ENCODE peak calls at places on chromosomes 11 and 22, in seven cellular contexts. J is astrocyte of the spinal cord, W is brain microvascular endothelial cell, Y is GM23338, V is Panc1, K is fibroblast of mammary gland, Q is body of pancreas. H is an unnamed sample.

GRCh38 chr11:19437760-19438159 is 197.0 kb upstream of the E2F8 start:
- DNase-seq in J (peak; percentile 82), W (peak; percentile 55), Y (no peak), V (no peak), K (peak; percentile 85), Q (no peak), H (no peak)

GRCh38 chr22:43351966-43352345 is 8.8 kb upstream of the SCUBE1 start:
- DNase-seq in J (no peak), W (no peak), Y (no peak), V (no peak), K (no peak), Q (no peak), H (no peak)

GRCh38 chr11:42524534-42525227 is 787.1 kb upstream of the API5 start:
- DNase-seq in J (peak; percentile 66), W (peak; percentile 66), Y (peak; percentile 82), V (peak; percentile 47), K (peak; percentile 51), Q (peak; percentile 49), H (peak; percentile 13)

GRCh38 chr11:10407055-10407454 is 48.0 kb upstream of the AMPD3 start:
- DNase-seq in J (no peak), W (peak; percentile 61), Y (no peak), V (peak; percentile 91), K (peak; percentile 81), Q (no peak), H (no peak)

GRCh38 chr11:124798991-124799383 is 1.2 kb downstream of the MSANTD2 start:
- DNase-seq in J (peak; percentile 62), W (peak; percentile 43), Y (peak; percentile 56), V (no peak), K (peak; percentile 76), Q (no peak), H (no peak)

GRCh38 chr11:74330065-74330858 is 18.8 kb upstream of the P4HA3 start:
- DNase-seq in J (peak; percentile 72), W (peak; percentile 42), Y (no peak), V (no peak), K (peak; percentile 74), Q (no peak), H (no peak)

GRCh38 chr11:125494601-125494986 is 1.5 kb downstream of the FEZ1 start:
- DNase-seq in J (peak; percentile 7), W (no peak), Y (no peak), V (no peak), K (no peak), Q (no peak), H (no peak)

GRCh38 chr11:134500621-134501020 is 88.6 kb upstream of the B3GAT1 start:
- DNase-seq in J (no peak), W (no peak), Y (no peak), V (no peak), K (no peak), Q (no peak), H (no peak)

GRCh38 chr11:14812776-14813175 is 79.3 kb downstream of the CYP2R1 start:
- DNase-seq in J (no peak), W (no peak), Y (peak; percentile 53), V (no peak), K (no peak), Q (no peak), H (no peak)

GRCh38 chr11:1832181-1832988 is 2.4 kb upstream of the SYT8 start:
- DNase-seq in J (peak; percentile 14), W (no peak), Y (peak; percentile 70), V (no peak), K (no peak), Q (peak; percentile 54), H (no peak)

GRCh38 chr22:23036684-23037428 is 33.5 kb upstream of the GNAZ start:
- DNase-seq in J (no peak), W (no peak), Y (no peak), V (no peak), K (peak; percentile 47), Q (no peak), H (no peak)

GRCh38 chr11:112132737-112133136 is 31.2 kb downstream of the IL18 start:
- DNase-seq in J (no peak), W (no peak), Y (peak; percentile 29), V (no peak), K (no peak), Q (no peak), H (no peak)

GRCh38 chr11:1959786-1960185 is 12.7 kb downstream of the MRPL23 start:
- DNase-seq in J (no peak), W (no peak), Y (no peak), V (no peak), K (no peak), Q (peak; percentile 6), H (no peak)

GRCh38 chr22:50261615-50262459 is at the start of gene MAPK12:
- DNase-seq in J (no peak), W (no peak), Y (peak; percentile 79), V (no peak), K (peak; percentile 9), Q (no peak), H (no peak)

GRCh38 chr11:106482920-106483761 is 405.7 kb downstream of the AASDHPPT start:
- DNase-seq in J (peak; percentile 85), W (peak; percentile 66), Y (no peak), V (peak; percentile 54), K (peak; percentile 84), Q (no peak), H (no peak)

GRCh38 chr11:117300301-117300700 is 9.2 kb downstream of the BACE1-AS start:
- DNase-seq in J (peak; percentile 60), W (no peak), Y (peak; percentile 63), V (no peak), K (peak; percentile 15), Q (peak; percentile 65), H (no peak)

GRCh38 chr11:57624864-57625263 is 24.8 kb downstream of the YPEL4 start:
- DNase-seq in J (no peak), W (no peak), Y (no peak), V (no peak), K (no peak), Q (no peak), H (no peak)

GRCh38 chr11:117458275-117459120 is 130.8 kb downstream of the CEP164 start:
- DNase-seq in J (no peak), W (no peak), Y (no peak), V (no peak), K (no peak), Q (no peak), H (peak; percentile 44)

GRCh38 chr11:68457214-68457897 is 3.2 kb upstream of the PPP6R3 start:
- DNase-seq in J (no peak), W (no peak), Y (no peak), V (no peak), K (no peak), Q (no peak), H (no peak)

GRCh38 chr11:76219243-76219642 is 12.9 kb upstream of the WNT11 start:
- DNase-seq in J (no peak), W (no peak), Y (no peak), V (no peak), K (no peak), Q (no peak), H (no peak)

GRCh38 chr11:22920939-22921565 is 60.8 kb upstream of the CCDC179 start:
- DNase-seq in J (peak; percentile 57), W (peak; percentile 70), Y (peak; percentile 81), V (peak; percentile 32), K (peak; percentile 43), Q (peak; percentile 51), H (no peak)

GRCh38 chr11:75014129-75014528 is 25.4 kb downstream of the NEU3 start:
- DNase-seq in J (peak; percentile 63), W (peak; percentile 64), Y (no peak), V (no peak), K (peak; percentile 91), Q (no peak), H (no peak)

GRCh38 chr11:355581-356458 is 13.5 kb upstream of the B4GALNT4 start:
- DNase-seq in J (peak; percentile 98), W (peak; percentile 79), Y (peak; percentile 95), V (peak; percentile 51), K (peak; percentile 92), Q (peak; percentile 95), H (peak; percentile 53)

GRCh38 chr22:37232140-37232998 is 11.7 kb downstream of the RAC2 start:
- DNase-seq in J (no peak), W (no peak), Y (no peak), V (no peak), K (no peak), Q (no peak), H (no peak)

GRCh38 chr22:40922484-40923303 is 28.5 kb upstream of the RBX1 start:
- DNase-seq in J (peak; percentile 78), W (peak; percentile 24), Y (peak; percentile 72), V (peak; percentile 30), K (peak; percentile 76), Q (no peak), H (peak; percentile 40)

GRCh38 chr11:34621876-34622275 is 983 bp downstream of the EHF start:
- DNase-seq in J (no peak), W (no peak), Y (no peak), V (no peak), K (peak; percentile 7), Q (no peak), H (no peak)
- H3K4me3 ChIP-seq in J (no peak overlapping the region), W (no peak overlapping the region), Y (no peak overlapping the region), V (no peak overlapping the region), K (no peak overlapping the region), Q (peak overlapping the region; percentile 6), H (no peak overlapping the region)

GRCh38 chr11:3346587-3346986 is 32.4 kb downstream of the ZNF195 start:
- DNase-seq in J (no peak), W (no peak), Y (no peak), V (no peak), K (no peak), Q (no peak), H (no peak)

GRCh38 chr11:3345736-3346135 is 33.2 kb downstream of the ZNF195 start:
- DNase-seq in J (no peak), W (no peak), Y (no peak), V (no peak), K (no peak), Q (no peak), H (no peak)

GRCh38 chr11:3344327-3344726 is 34.6 kb downstream of the ZNF195 start:
- DNase-seq in J (no peak), W (no peak), Y (no peak), V (no peak), K (no peak), Q (no peak), H (no peak)

GRCh38 chr11:3344775-3345174 is 34.2 kb downstream of the ZNF195 start:
- DNase-seq in J (no peak), W (no peak), Y (no peak), V (no peak), K (no peak), Q (no peak), H (no peak)

DNA sequence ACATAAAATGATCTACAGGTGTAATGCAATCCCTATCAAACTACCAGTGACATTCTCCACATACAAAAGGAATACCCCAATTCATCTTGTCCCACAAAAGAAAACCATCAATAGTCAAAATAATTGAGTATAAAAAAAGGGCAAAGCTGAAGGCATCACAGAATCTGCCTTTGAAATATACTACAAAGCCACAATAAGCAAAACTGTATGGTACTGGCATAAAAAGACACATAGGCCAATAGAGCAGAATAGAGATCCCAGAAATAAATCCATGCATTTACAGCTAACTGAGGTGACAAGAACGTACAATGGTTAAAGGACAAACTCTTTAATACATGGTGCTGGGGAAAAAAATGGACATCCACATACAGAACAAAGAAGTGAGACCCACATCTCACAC is 31.8 kb downstream of the ZNF195 start:
- DNase-seq in J (no peak), W (no peak), Y (no peak), V (no peak), K (no peak), Q (no peak), H (no peak)
- TF ChIP-seq CTCF in J (no peak), W (no peak), Y (no peak), V (no peak), K (no peak), Q (no peak), H (no peak)

GRCh38 chr11:47355283-47356128 is 3.0 kb upstream of the MYBPC3 start:
- DNase-seq in J (peak; percentile 88), W (peak; percentile 84), Y (peak; percentile 98), V (peak; percentile 79), K (peak; percentile 91), Q (peak; percentile 98), H (no peak)
- H3K4me3 ChIP-seq in J (peak overlapping the region; percentile 6), W (peak overlapping the region; percentile 26), Y (peak overlapping the region; percentile 71), V (peak overlapping the region; percentile 36), K (peak overlapping the region; percentile 10), Q (no peak overlapping the region), H (no peak overlapping the region)

GRCh38 chr11:8768625-8769333 is 86.2 kb downstream of the RPL27A start:
- DNase-seq in J (peak; percentile 69), W (peak; percentile 61), Y (no peak), V (peak; percentile 50), K (peak; percentile 80), Q (peak; percentile 74), H (no peak)
- TF ChIP-seq CTCF in J (peak; percentile 37), W (peak; percentile 61), Y (no peak), V (no peak), K (peak; percentile 39), Q (peak; percentile 19), H (no peak)